ENCODE peak calls at places on chromosomes 13 and 19, in ten cellular contexts. One of them, this sample, is unnamed.

GRCh38 chr19:18865973-18866799 is 29.8 kb downstream of the CERS1 start:
- DNase-seq in A172: no peak
- DNase-seq in esophagus muscularis mucosa: no peak
- DNase-seq in COLO829: peak
- DNase-seq in stimulated activated CD8-positive, alpha-beta memory T cell treated with anti-CD3 and anti-CD28 coated beads, Interleukin-4, amount 100 ng/mL, for 24 hours: peak
- DNase-seq in MV-4-11: peak
- DNase-seq in activated naive CD4-positive, alpha-beta T cell: peak
- DNase-seq in fibroblast of mammary gland: peak
- DNase-seq in NCI-H2107: no peak
- DNase-seq in head of caudate nucleus: peak
- DNase-seq in this sample: peak

GRCh38 chr13:99572921-99573320 is 71.6 kb downstream of the TM9SF2 start:
- DNase-seq in A172: no peak
- DNase-seq in esophagus muscularis mucosa: no peak
- DNase-seq in COLO829: no peak
- DNase-seq in stimulated activated CD8-positive, alpha-beta memory T cell treated with anti-CD3 and anti-CD28 coated beads, Interleukin-4, amount 100 ng/mL, for 24 hours: no peak
- DNase-seq in MV-4-11: no peak
- DNase-seq in activated naive CD4-positive, alpha-beta T cell: no peak
- DNase-seq in fibroblast of mammary gland: peak
- DNase-seq in NCI-H2107: no peak
- DNase-seq in head of caudate nucleus: no peak
- DNase-seq in this sample: no peak

GRCh38 chr19:38565686-38566105 is 52.1 kb downstream of the MAP4K1 start:
- DNase-seq in A172: no peak
- DNase-seq in esophagus muscularis mucosa: no peak
- DNase-seq in COLO829: no peak
- DNase-seq in stimulated activated CD8-positive, alpha-beta memory T cell treated with anti-CD3 and anti-CD28 coated beads, Interleukin-4, amount 100 ng/mL, for 24 hours: no peak
- DNase-seq in MV-4-11: no peak
- DNase-seq in activated naive CD4-positive, alpha-beta T cell: no peak
- DNase-seq in fibroblast of mammary gland: no peak
- DNase-seq in NCI-H2107: no peak
- DNase-seq in head of caudate nucleus: no peak
- DNase-seq in this sample: no peak

GRCh38 chr13:45521292-45521691 is 56.6 kb downstream of the COG3 start:
- DNase-seq in A172: no peak
- DNase-seq in esophagus muscularis mucosa: no peak
- DNase-seq in COLO829: no peak
- DNase-seq in stimulated activated CD8-positive, alpha-beta memory T cell treated with anti-CD3 and anti-CD28 coated beads, Interleukin-4, amount 100 ng/mL, for 24 hours: no peak
- DNase-seq in MV-4-11: peak
- DNase-seq in activated naive CD4-positive, alpha-beta T cell: no peak
- DNase-seq in fibroblast of mammary gland: peak
- DNase-seq in NCI-H2107: no peak
- DNase-seq in head of caudate nucleus: no peak
- DNase-seq in this sample: no peak

GRCh38 chr19:31427857-31428256 is 78.6 kb upstream of the TSHZ3 start:
- DNase-seq in A172: no peak
- DNase-seq in esophagus muscularis mucosa: no peak
- DNase-seq in COLO829: no peak
- DNase-seq in stimulated activated CD8-positive, alpha-beta memory T cell treated with anti-CD3 and anti-CD28 coated beads, Interleukin-4, amount 100 ng/mL, for 24 hours: no peak
- DNase-seq in MV-4-11: no peak
- DNase-seq in activated naive CD4-positive, alpha-beta T cell: no peak
- DNase-seq in fibroblast of mammary gland: peak
- DNase-seq in NCI-H2107: no peak
- DNase-seq in head of caudate nucleus: no peak
- DNase-seq in this sample: no peak

GRCh38 chr13:28636677-28637317 is 22.1 kb upstream of the POMP start:
- DNase-seq in A172: peak
- DNase-seq in esophagus muscularis mucosa: no peak
- DNase-seq in COLO829: peak
- DNase-seq in stimulated activated CD8-positive, alpha-beta memory T cell treated with anti-CD3 and anti-CD28 coated beads, Interleukin-4, amount 100 ng/mL, for 24 hours: peak
- DNase-seq in MV-4-11: peak
- DNase-seq in activated naive CD4-positive, alpha-beta T cell: no peak
- DNase-seq in fibroblast of mammary gland: peak
- DNase-seq in NCI-H2107: peak
- DNase-seq in head of caudate nucleus: peak
- DNase-seq in this sample: no peak

GRCh38 chr13:110116072-110116487 is 190.9 kb downstream of the COL4A1 start:
- DNase-seq in A172: no peak
- DNase-seq in esophagus muscularis mucosa: no peak
- DNase-seq in COLO829: peak
- DNase-seq in stimulated activated CD8-positive, alpha-beta memory T cell treated with anti-CD3 and anti-CD28 coated beads, Interleukin-4, amount 100 ng/mL, for 24 hours: peak
- DNase-seq in MV-4-11: peak
- DNase-seq in activated naive CD4-positive, alpha-beta T cell: peak
- DNase-seq in fibroblast of mammary gland: peak
- DNase-seq in NCI-H2107: no peak
- DNase-seq in head of caudate nucleus: no peak
- DNase-seq in this sample: no peak

GRCh38 chr19:49761625-49762311 is 1.3 kb downstream of the TSKS start:
- DNase-seq in A172: no peak
- DNase-seq in esophagus muscularis mucosa: no peak
- DNase-seq in COLO829: no peak
- DNase-seq in stimulated activated CD8-positive, alpha-beta memory T cell treated with anti-CD3 and anti-CD28 coated beads, Interleukin-4, amount 100 ng/mL, for 24 hours: no peak
- DNase-seq in MV-4-11: peak
- DNase-seq in activated naive CD4-positive, alpha-beta T cell: no peak
- DNase-seq in fibroblast of mammary gland: peak
- DNase-seq in NCI-H2107: no peak
- DNase-seq in head of caudate nucleus: no peak
- DNase-seq in this sample: no peak

GRCh38 chr13:91845612-91846011 is 447.2 kb downstream of the GPC5 start:
- DNase-seq in A172: no peak
- DNase-seq in esophagus muscularis mucosa: no peak
- DNase-seq in COLO829: no peak
- DNase-seq in stimulated activated CD8-positive, alpha-beta memory T cell treated with anti-CD3 and anti-CD28 coated beads, Interleukin-4, amount 100 ng/mL, for 24 hours: no peak
- DNase-seq in MV-4-11: no peak
- DNase-seq in activated naive CD4-positive, alpha-beta T cell: no peak
- DNase-seq in fibroblast of mammary gland: no peak
- DNase-seq in NCI-H2107: no peak
- DNase-seq in head of caudate nucleus: no peak
- DNase-seq in this sample: no peak

GRCh38 chr13:34129422-34129821 is 311.5 kb downstream of the RFC3 start:
- DNase-seq in A172: no peak
- DNase-seq in esophagus muscularis mucosa: no peak
- DNase-seq in COLO829: no peak
- DNase-seq in stimulated activated CD8-positive, alpha-beta memory T cell treated with anti-CD3 and anti-CD28 coated beads, Interleukin-4, amount 100 ng/mL, for 24 hours: no peak
- DNase-seq in MV-4-11: no peak
- DNase-seq in activated naive CD4-positive, alpha-beta T cell: no peak
- DNase-seq in fibroblast of mammary gland: no peak
- DNase-seq in NCI-H2107: no peak
- DNase-seq in head of caudate nucleus: no peak
- DNase-seq in this sample: no peak

GRCh38 chr19:18421371-18421959 is 2.3 kb downstream of the SSBP4 start:
- DNase-seq in A172: no peak
- DNase-seq in esophagus muscularis mucosa: no peak
- DNase-seq in COLO829: no peak
- DNase-seq in stimulated activated CD8-positive, alpha-beta memory T cell treated with anti-CD3 and anti-CD28 coated beads, Interleukin-4, amount 100 ng/mL, for 24 hours: no peak
- DNase-seq in MV-4-11: no peak
- DNase-seq in activated naive CD4-positive, alpha-beta T cell: no peak
- DNase-seq in fibroblast of mammary gland: no peak
- DNase-seq in NCI-H2107: no peak
- DNase-seq in head of caudate nucleus: no peak
- DNase-seq in this sample: no peak

GRCh38 chr19:44019498-44019897 is 5.7 kb upstream of the ZNF222 start:
- DNase-seq in A172: no peak
- DNase-seq in esophagus muscularis mucosa: peak
- DNase-seq in COLO829: no peak
- DNase-seq in stimulated activated CD8-positive, alpha-beta memory T cell treated with anti-CD3 and anti-CD28 coated beads, Interleukin-4, amount 100 ng/mL, for 24 hours: no peak
- DNase-seq in MV-4-11: no peak
- DNase-seq in activated naive CD4-positive, alpha-beta T cell: no peak
- DNase-seq in fibroblast of mammary gland: no peak
- DNase-seq in NCI-H2107: no peak
- DNase-seq in head of caudate nucleus: no peak
- DNase-seq in this sample: no peak

GRCh38 chr13:41405367-41405766 is 52.0 kb upstream of the RGCC start:
- DNase-seq in A172: no peak
- DNase-seq in esophagus muscularis mucosa: no peak
- DNase-seq in COLO829: no peak
- DNase-seq in stimulated activated CD8-positive, alpha-beta memory T cell treated with anti-CD3 and anti-CD28 coated beads, Interleukin-4, amount 100 ng/mL, for 24 hours: no peak
- DNase-seq in MV-4-11: no peak
- DNase-seq in activated naive CD4-positive, alpha-beta T cell: no peak
- DNase-seq in fibroblast of mammary gland: no peak
- DNase-seq in NCI-H2107: no peak
- DNase-seq in head of caudate nucleus: no peak
- DNase-seq in this sample: no peak

GRCh38 chr13:49220035-49220855 is at the start of gene MLNR:
- DNase-seq in A172: no peak
- DNase-seq in esophagus muscularis mucosa: no peak
- DNase-seq in COLO829: no peak
- DNase-seq in stimulated activated CD8-positive, alpha-beta memory T cell treated with anti-CD3 and anti-CD28 coated beads, Interleukin-4, amount 100 ng/mL, for 24 hours: no peak
- DNase-seq in MV-4-11: no peak
- DNase-seq in activated naive CD4-positive, alpha-beta T cell: peak
- DNase-seq in fibroblast of mammary gland: peak
- DNase-seq in NCI-H2107: no peak
- DNase-seq in head of caudate nucleus: peak
- DNase-seq in this sample: no peak

GRCh38 chr13:107461751-107462150 is 753.6 kb downstream of the LIG4 start:
- DNase-seq in A172: no peak
- DNase-seq in esophagus muscularis mucosa: no peak
- DNase-seq in COLO829: no peak
- DNase-seq in stimulated activated CD8-positive, alpha-beta memory T cell treated with anti-CD3 and anti-CD28 coated beads, Interleukin-4, amount 100 ng/mL, for 24 hours: no peak
- DNase-seq in MV-4-11: no peak
- DNase-seq in activated naive CD4-positive, alpha-beta T cell: no peak
- DNase-seq in fibroblast of mammary gland: no peak
- DNase-seq in NCI-H2107: no peak
- DNase-seq in head of caudate nucleus: no peak
- DNase-seq in this sample: no peak

GRCh38 chr13:112940236-112940635 is 28.8 kb upstream of the MCF2L start:
- DNase-seq in A172: no peak
- DNase-seq in esophagus muscularis mucosa: no peak
- DNase-seq in COLO829: no peak
- DNase-seq in stimulated activated CD8-positive, alpha-beta memory T cell treated with anti-CD3 and anti-CD28 coated beads, Interleukin-4, amount 100 ng/mL, for 24 hours: no peak
- DNase-seq in MV-4-11: no peak
- DNase-seq in activated naive CD4-positive, alpha-beta T cell: no peak
- DNase-seq in fibroblast of mammary gland: no peak
- DNase-seq in NCI-H2107: no peak
- DNase-seq in head of caudate nucleus: peak
- DNase-seq in this sample: no peak

GRCh38 chr13:25927966-25928365 is 123.8 kb downstream of the SHISA2 start:
- DNase-seq in A172: no peak
- DNase-seq in esophagus muscularis mucosa: no peak
- DNase-seq in COLO829: no peak
- DNase-seq in stimulated activated CD8-positive, alpha-beta memory T cell treated with anti-CD3 and anti-CD28 coated beads, Interleukin-4, amount 100 ng/mL, for 24 hours: no peak
- DNase-seq in MV-4-11: no peak
- DNase-seq in activated naive CD4-positive, alpha-beta T cell: no peak
- DNase-seq in fibroblast of mammary gland: no peak
- DNase-seq in NCI-H2107: no peak
- DNase-seq in head of caudate nucleus: no peak
- DNase-seq in this sample: no peak

GRCh38 chr13:48500652-48501197 is 32.2 kb downstream of the RCBTB2 start:
- DNase-seq in A172: peak
- DNase-seq in esophagus muscularis mucosa: no peak
- DNase-seq in COLO829: no peak
- DNase-seq in stimulated activated CD8-positive, alpha-beta memory T cell treated with anti-CD3 and anti-CD28 coated beads, Interleukin-4, amount 100 ng/mL, for 24 hours: no peak
- DNase-seq in MV-4-11: peak
- DNase-seq in activated naive CD4-positive, alpha-beta T cell: no peak
- DNase-seq in fibroblast of mammary gland: peak
- DNase-seq in NCI-H2107: peak
- DNase-seq in head of caudate nucleus: no peak
- DNase-seq in this sample: no peak

GRCh38 chr19:2199215-2199614 is 35.5 kb downstream of the DOT1L start:
- DNase-seq in A172: no peak
- DNase-seq in esophagus muscularis mucosa: no peak
- DNase-seq in COLO829: no peak
- DNase-seq in stimulated activated CD8-positive, alpha-beta memory T cell treated with anti-CD3 and anti-CD28 coated beads, Interleukin-4, amount 100 ng/mL, for 24 hours: no peak
- DNase-seq in MV-4-11: peak
- DNase-seq in activated naive CD4-positive, alpha-beta T cell: no peak
- DNase-seq in fibroblast of mammary gland: no peak
- DNase-seq in NCI-H2107: no peak
- DNase-seq in head of caudate nucleus: no peak
- DNase-seq in this sample: no peak

GRCh38 chr13:21668665-21669599 is 1.9 kb upstream of the FGF9 start:
- DNase-seq in A172: no peak
- DNase-seq in esophagus muscularis mucosa: no peak
- DNase-seq in COLO829: no peak
- DNase-seq in stimulated activated CD8-positive, alpha-beta memory T cell treated with anti-CD3 and anti-CD28 coated beads, Interleukin-4, amount 100 ng/mL, for 24 hours: no peak
- DNase-seq in MV-4-11: no peak
- DNase-seq in activated naive CD4-positive, alpha-beta T cell: no peak
- DNase-seq in fibroblast of mammary gland: peak
- DNase-seq in NCI-H2107: no peak
- DNase-seq in head of caudate nucleus: no peak
- DNase-seq in this sample: no peak

GRCh38 chr19:14102102-14102696 is 11.6 kb upstream of the SAMD1 start:
- DNase-seq in A172: no peak
- DNase-seq in esophagus muscularis mucosa: no peak
- DNase-seq in COLO829: no peak
- DNase-seq in stimulated activated CD8-positive, alpha-beta memory T cell treated with anti-CD3 and anti-CD28 coated beads, Interleukin-4, amount 100 ng/mL, for 24 hours: no peak
- DNase-seq in MV-4-11: no peak
- DNase-seq in activated naive CD4-positive, alpha-beta T cell: no peak
- DNase-seq in fibroblast of mammary gland: peak
- DNase-seq in NCI-H2107: no peak
- DNase-seq in head of caudate nucleus: no peak
- DNase-seq in this sample: no peak

GRCh38 chr13:22357132-22357531 is 686.3 kb downstream of the FGF9 start:
- DNase-seq in A172: peak
- DNase-seq in esophagus muscularis mucosa: no peak
- DNase-seq in COLO829: no peak
- DNase-seq in stimulated activated CD8-positive, alpha-beta memory T cell treated with anti-CD3 and anti-CD28 coated beads, Interleukin-4, amount 100 ng/mL, for 24 hours: no peak
- DNase-seq in MV-4-11: peak
- DNase-seq in activated naive CD4-positive, alpha-beta T cell: no peak
- DNase-seq in fibroblast of mammary gland: peak
- DNase-seq in NCI-H2107: no peak
- DNase-seq in head of caudate nucleus: no peak
- DNase-seq in this sample: no peak

GRCh38 chr13:42348576-42348975 is 76.6 kb downstream of the AKAP11 start:
- DNase-seq in A172: no peak
- DNase-seq in esophagus muscularis mucosa: peak
- DNase-seq in COLO829: no peak
- DNase-seq in stimulated activated CD8-positive, alpha-beta memory T cell treated with anti-CD3 and anti-CD28 coated beads, Interleukin-4, amount 100 ng/mL, for 24 hours: no peak
- DNase-seq in MV-4-11: no peak
- DNase-seq in activated naive CD4-positive, alpha-beta T cell: no peak
- DNase-seq in fibroblast of mammary gland: no peak
- DNase-seq in NCI-H2107: no peak
- DNase-seq in head of caudate nucleus: no peak
- DNase-seq in this sample: no peak

GRCh38 chr13:46926856-46927625 is 30.2 kb upstream of the HTR2A start:
- DNase-seq in A172: no peak
- DNase-seq in esophagus muscularis mucosa: no peak
- DNase-seq in COLO829: no peak
- DNase-seq in stimulated activated CD8-positive, alpha-beta memory T cell treated with anti-CD3 and anti-CD28 coated beads, Interleukin-4, amount 100 ng/mL, for 24 hours: no peak
- DNase-seq in MV-4-11: no peak
- DNase-seq in activated naive CD4-positive, alpha-beta T cell: no peak
- DNase-seq in fibroblast of mammary gland: peak
- DNase-seq in NCI-H2107: no peak
- DNase-seq in head of caudate nucleus: no peak
- DNase-seq in this sample: no peak

GRCh38 chr19:518292-519231 is 11.3 kb downstream of the TPGS1 start:
- DNase-seq in A172: no peak
- DNase-seq in esophagus muscularis mucosa: no peak
- DNase-seq in COLO829: no peak
- DNase-seq in stimulated activated CD8-positive, alpha-beta memory T cell treated with anti-CD3 and anti-CD28 coated beads, Interleukin-4, amount 100 ng/mL, for 24 hours: no peak
- DNase-seq in MV-4-11: no peak
- DNase-seq in activated naive CD4-positive, alpha-beta T cell: peak
- DNase-seq in fibroblast of mammary gland: no peak
- DNase-seq in NCI-H2107: no peak
- DNase-seq in head of caudate nucleus: no peak
- DNase-seq in this sample: peak

GRCh38 chr19:35925501-35925900 is 10.7 kb upstream of the LRFN3 start:
- DNase-seq in A172: no peak
- DNase-seq in esophagus muscularis mucosa: no peak
- DNase-seq in COLO829: no peak
- DNase-seq in stimulated activated CD8-positive, alpha-beta memory T cell treated with anti-CD3 and anti-CD28 coated beads, Interleukin-4, amount 100 ng/mL, for 24 hours: no peak
- DNase-seq in MV-4-11: no peak
- DNase-seq in activated naive CD4-positive, alpha-beta T cell: no peak
- DNase-seq in fibroblast of mammary gland: no peak
- DNase-seq in NCI-H2107: no peak
- DNase-seq in head of caudate nucleus: no peak
- DNase-seq in this sample: no peak

This sample was measured in mesothelial cell of epicardium.